ENCODE peak calls at places on chromosomes 12 and 14, in five cellular contexts. T is fibroblast of villous mesenchyme, Y is HFF-Myc, O is dorsolateral prefrontal cortex, B is left ventricle myocardium inferior. J is an unnamed sample.

GRCh38 chr14:95814363-95815225 is 62.0 kb upstream of the TUNAR start:
- DNase-seq in T (no peak), Y (no peak), O (no peak), B (no peak), J (no peak)

GRCh38 chr12:11652351-11653040 is 3.0 kb downstream of the ETV6 start:
- DNase-seq in T (peak), Y (no peak), O (no peak), B (no peak), J (no peak)

GRCh38 chr12:108141600-108142145 is 12.6 kb downstream of the WSCD2 start:
- DNase-seq in T (no peak), Y (no peak), O (no peak), B (no peak), J (no peak)

GRCh38 chr14:68937790-68938514 is 41.1 kb downstream of the ACTN1 start:
- DNase-seq in T (peak), Y (no peak), O (peak), B (peak), J (no peak)

GRCh38 chr14:94048676-94049624 is 22.8 kb downstream of the OTUB2 start:
- DNase-seq in T (no peak), Y (no peak), O (no peak), B (no peak), J (no peak)

GRCh38 chr14:68349900-68350323 is 443.0 kb downstream of the ZFP36L1 start:
- DNase-seq in T (peak), Y (no peak), O (no peak), B (no peak), J (no peak)

GRCh38 chr12:102096855-102097254 is 23.1 kb downstream of the NUP37 start:
- DNase-seq in T (no peak), Y (no peak), O (no peak), B (no peak), J (no peak)

GRCh38 chr12:56775638-56776037 is 12.5 kb downstream of the HSD17B6 start:
- DNase-seq in T (no peak), Y (no peak), O (no peak), B (no peak), J (no peak)

GRCh38 chr14:58994130-58994529 is 194.3 kb upstream of the DAAM1 start:
- DNase-seq in T (no peak), Y (no peak), O (no peak), B (no peak), J (no peak)

DNA sequence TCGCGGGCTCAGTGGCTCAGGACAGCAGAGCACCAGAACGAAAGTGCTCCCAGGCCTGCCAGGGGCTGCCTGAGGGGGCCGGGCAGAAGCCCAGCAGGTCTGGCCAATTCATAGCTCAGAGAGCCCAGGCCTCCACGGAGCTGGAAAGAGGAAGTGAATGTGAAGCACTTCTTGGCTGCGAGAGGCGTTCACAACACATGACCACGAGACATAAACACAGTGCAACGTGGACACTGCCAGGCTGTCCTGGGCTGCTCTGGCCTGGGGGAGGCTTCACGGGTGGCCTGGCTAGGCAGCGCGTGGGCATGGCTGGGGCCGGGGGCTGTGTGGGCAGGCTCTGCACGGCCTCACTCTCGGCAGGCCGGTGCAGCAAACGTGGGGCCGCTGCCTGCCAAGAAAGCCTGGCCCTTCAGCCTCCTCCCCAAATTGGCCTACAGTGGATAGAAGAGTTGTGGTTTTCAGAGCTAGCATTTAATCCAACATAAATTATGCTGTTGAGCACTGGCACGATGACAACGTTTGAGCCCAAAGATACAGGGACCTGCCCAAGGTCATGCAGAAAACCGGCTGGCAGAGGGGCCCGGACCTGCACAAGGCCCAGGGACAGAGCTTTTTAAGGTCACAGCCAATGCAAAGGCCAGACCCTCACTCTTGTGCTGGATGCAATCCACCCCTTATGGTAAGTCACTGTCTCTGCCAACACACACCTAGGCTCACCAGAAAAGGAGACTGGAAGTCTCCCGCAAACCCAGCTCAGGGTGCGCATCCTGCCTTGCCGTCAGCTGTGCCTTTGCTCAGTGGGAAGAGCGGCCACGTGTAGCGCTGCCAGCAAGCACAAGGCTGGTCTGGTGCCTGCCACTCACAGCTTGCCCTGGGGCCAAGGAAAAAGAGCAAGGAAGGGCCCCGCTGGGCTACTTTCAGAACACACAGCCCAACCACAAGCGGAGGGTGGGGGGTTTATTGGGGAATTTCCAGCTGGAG is 8.6 kb downstream of the SLC25A29 start:
- DNase-seq in T (peak), Y (no peak), O (peak), B (peak), J (peak)
- TF ChIP-seq CTCF in T (no peak), Y (no peak), O (no peak), B (no peak), J (no peak)

GRCh38 chr12:67988600-67988999 is 647 bp upstream of the IFNG-AS1 start:
- DNase-seq in T (no peak), Y (no peak), O (no peak), B (no peak), J (no peak)
- H3K4me3 ChIP-seq in T (no peak), Y (no peak), O (no peak), B (no peak), J (no peak)

GRCh38 chr12:113860059-113860820 is 105.9 kb downstream of the RBM19 start:
- DNase-seq in T (no peak), Y (no peak), O (no peak), B (no peak), J (no peak)
- TF ChIP-seq CTCF in T (no peak), Y (no peak), O (no peak), B (peak), J (no peak)

DNA sequence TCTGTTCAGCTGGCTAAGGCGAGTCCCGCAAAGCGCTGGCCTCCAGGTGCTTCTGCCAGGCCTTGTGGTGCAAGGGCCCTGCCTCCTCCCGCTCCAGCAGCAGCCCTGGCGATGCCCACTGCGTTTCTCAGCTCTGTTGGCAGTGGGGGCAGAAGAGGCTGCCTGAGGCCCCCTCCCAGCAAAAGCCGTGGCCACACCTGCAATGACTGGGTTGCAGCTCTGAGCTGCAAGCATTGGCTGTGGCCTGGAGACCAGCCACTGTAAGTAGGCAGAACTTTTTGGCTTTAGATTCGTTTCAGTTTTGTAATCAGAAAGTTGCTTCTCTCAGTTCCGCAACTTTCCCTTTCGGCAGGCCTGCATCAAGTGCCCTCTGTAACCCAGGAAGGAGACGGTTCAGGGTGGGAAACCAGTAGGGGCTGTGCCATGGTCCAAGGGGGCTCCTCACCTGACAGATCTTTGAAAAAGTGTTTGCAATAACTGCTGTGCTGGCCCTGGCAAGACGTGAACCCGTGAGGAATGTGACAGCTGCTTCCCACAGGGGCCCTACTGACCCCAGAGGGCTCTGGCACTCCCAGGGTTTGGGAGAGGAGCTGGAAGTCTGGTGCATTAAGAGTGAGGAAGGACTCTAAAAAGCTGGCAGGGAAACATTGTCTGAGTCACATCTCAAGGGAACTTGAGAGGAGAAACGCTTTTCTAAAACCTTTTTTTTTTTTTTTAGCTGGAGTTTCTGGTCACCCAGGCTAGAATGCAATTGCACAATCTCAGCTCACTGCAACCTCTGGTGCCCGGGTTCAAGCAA is 54.5 kb upstream of the MAX start:
- DNase-seq in T (peak), Y (peak), O (no peak), B (no peak), J (peak)
- H3K4me3 ChIP-seq in T (peak), Y (no peak), O (no peak), B (no peak), J (no peak)

GRCh38 chr14:104799657-104800599 is 973 bp upstream of the ZBTB42 start:
- DNase-seq in T (peak), Y (no peak), O (peak), B (peak), J (no peak)
- TF ChIP-seq CTCF in T (peak), Y (no peak), O (peak), B (peak), J (peak)

GRCh38 chr12:110373025-110373876 is 30.3 kb downstream of the ANAPC7 start:
- DNase-seq in T (no peak), Y (no peak), O (no peak), B (peak), J (no peak)

GRCh38 chr12:110382683-110383082 is 20.8 kb downstream of the ANAPC7 start:
- DNase-seq in T (no peak), Y (no peak), O (no peak), B (no peak), J (no peak)

GRCh38 chr12:110379642-110380041 is 23.9 kb downstream of the ANAPC7 start:
- DNase-seq in T (no peak), Y (no peak), O (no peak), B (no peak), J (no peak)

GRCh38 chr12:110373962-110374611 is 29.4 kb downstream of the ANAPC7 start:
- DNase-seq in T (no peak), Y (no peak), O (no peak), B (no peak), J (no peak)

GRCh38 chr12:110379201-110379600 is 24.3 kb downstream of the ANAPC7 start:
- DNase-seq in T (peak), Y (no peak), O (no peak), B (no peak), J (no peak)
- H3K4me3 ChIP-seq in T (no peak), Y (no peak), O (no peak), B (no peak), J (no peak)

DNA sequence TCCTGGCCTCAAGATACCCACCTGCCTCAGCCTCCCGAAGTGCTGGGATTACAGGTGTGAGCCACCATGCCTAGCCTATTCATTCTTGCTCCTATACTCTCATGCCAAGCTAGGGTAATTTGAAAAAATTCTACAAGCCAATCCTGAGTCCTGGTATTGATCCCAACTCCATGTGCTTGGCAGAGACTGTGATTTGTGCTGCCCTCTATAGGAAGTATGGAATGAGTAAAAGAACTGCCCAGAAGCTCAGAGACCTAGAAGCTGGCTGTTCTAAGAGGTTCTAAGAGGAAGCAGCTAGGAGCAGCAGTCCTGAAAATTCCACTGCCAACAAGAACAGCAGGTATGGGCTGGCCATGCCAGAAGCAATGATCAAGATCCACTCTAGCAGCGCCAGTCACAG is 402.5 kb downstream of the PCNX1 start:
- DNase-seq in T (no peak), Y (no peak), O (no peak), B (no peak), J (no peak)
- TF ChIP-seq CTCF in T (peak), Y (peak), O (no peak), B (no peak), J (no peak)

J was measured in astrocyte of the cerebellum.